ENCODE peak calls at places on chromosome 7, in four cellular contexts. T is endothelial cell of umbilical vein, D is sigmoid colon, H is H1. M is an unnamed sample.
A peak's percentile ranks its signal among the peaks of the same experiment; 100 is the strongest.

GRCh38 chr7:118872568-118872967 is 648.1 kb downstream of the ANKRD7 start:
- DNase-seq in D (no peak), H (no peak), T (no peak), M (no peak)

GRCh38 chr7:134823400-134823799 is 44.0 kb downstream of the CALD1 start:
- DNase-seq in T (no peak), D (no peak), H (no peak), M (no peak)

GRCh38 chr7:27073066-27073465 is 22.7 kb downstream of the HOXA1 start:
- DNase-seq in H (no peak), T (no peak), D (no peak), M (no peak)

GRCh38 chr7:121195859-121196588 is 132.8 kb upstream of the WNT16 start:
- DNase-seq in D (no peak), H (no peak), T (no peak), M (no peak)

GRCh38 chr7:128304212-128304611 is 39.5 kb downstream of the RBM28 start:
- DNase-seq in T (no peak), H (no peak), D (no peak), M (no peak)

GRCh38 chr7:5143106-5143505 is 46.9 kb upstream of the WIPI2 start:
- DNase-seq in H (no peak), D (no peak), T (no peak), M (no peak)

GRCh38 chr7:45180084-45180986 is 22.7 kb downstream of the RAMP3 start:
- DNase-seq in H (no peak), T (no peak), D (peak; percentile 48), M (peak; percentile 67)

GRCh38 chr7:75971961-75972763 is 22.2 kb downstream of the TMEM120A start:
- DNase-seq in T (no peak), D (peak; percentile 92), H (no peak), M (peak; percentile 84)

GRCh38 chr7:139777948-139778841 is at the start of gene HIPK2:
- DNase-seq in D (peak; percentile 86), H (no peak), T (peak; percentile 51), M (peak; percentile 83)

GRCh38 chr7:156702399-156702798 is 61.8 kb downstream of the RNF32 start:
- DNase-seq in H (no peak), D (no peak), T (no peak), M (no peak)

GRCh38 chr7:47361746-47362215 is 220.1 kb downstream of the TNS3 start:
- DNase-seq in T (no peak), H (no peak), D (no peak), M (peak; percentile 77)

GRCh38 chr7:102099474-102099873 is 187.2 kb upstream of the SH2B2 start:
- DNase-seq in T (no peak), D (no peak), H (no peak), M (no peak)

GRCh38 chr7:111012799-111013675 is 77.9 kb upstream of the LRRN3 start:
- DNase-seq in T (peak; percentile 5), D (no peak), H (no peak), M (no peak)

GRCh38 chr7:7554647-7555575 is 11.8 kb upstream of the MIOS start:
- DNase-seq in D (no peak), H (no peak), T (no peak), M (no peak)

GRCh38 chr7:151131622-151132293 is 35.7 kb downstream of the GBX1 start:
- DNase-seq in T (no peak), H (no peak), D (no peak), M (no peak)

GRCh38 chr7:815284-816216 is 16.7 kb upstream of the SUN1 start:
- DNase-seq in T (peak; percentile 20), H (peak; percentile 80), D (peak; percentile 74), M (no peak)

GRCh38 chr7:216360-217300 is 24.3 kb downstream of the FAM20C start:
- DNase-seq in D (peak; percentile 86), T (no peak), H (no peak), M (no peak)

GRCh38 chr7:106050002-106050742 is 61.9 kb downstream of the SYPL1 start:
- DNase-seq in D (peak; percentile 79), H (no peak), T (no peak), M (no peak)

GRCh38 chr7:114759347-114760062 is 162.4 kb upstream of the MDFIC start:
- DNase-seq in H (no peak), D (no peak), T (no peak), M (no peak)

GRCh38 chr7:47400001-47400400 is 181.9 kb downstream of the TNS3 start:
- DNase-seq in D (peak; percentile 6), T (no peak), H (no peak), M (no peak)

GRCh38 chr7:108660465-108660864 is 90.8 kb downstream of the DNAJB9 start:
- DNase-seq in H (no peak), T (peak; percentile 6), D (no peak), M (no peak)

GRCh38 chr7:38909870-38910269 is 879 bp upstream of the VPS41 start:
- DNase-seq in D (no peak), H (no peak), T (no peak), M (no peak)

GRCh38 chr7:120725376-120726039 is 132.4 kb downstream of the TSPAN12 start:
- DNase-seq in H (no peak), D (no peak), T (peak; percentile 48), M (no peak)

GRCh38 chr7:26626687-26627086 is 237.7 kb downstream of the SKAP2 start:
- DNase-seq in D (no peak), T (no peak), H (no peak), M (no peak)

GRCh38 chr7:92831716-92832622 is 4.4 kb downstream of the CDK6 start:
- DNase-seq in D (no peak), H (no peak), T (peak; percentile 61), M (no peak)

GRCh38 chr7:66330961-66331360 is 125.8 kb downstream of the TPST1 start:
- DNase-seq in D (peak; percentile 74), T (no peak), H (no peak), M (peak; percentile 73)

GRCh38 chr7:20700491-20701231 is 85.2 kb downstream of the ABCB5 start:
- DNase-seq in T (no peak), D (no peak), H (no peak), M (no peak)

GRCh38 chr7:74466196-74466813 is 12.6 kb downstream of the GTF2IRD1 start:
- DNase-seq in D (peak; percentile 79), H (no peak), T (no peak), M (no peak)

GRCh38 chr7:127733976-127734375 is 82.0 kb downstream of the SND1 start:
- DNase-seq in D (no peak), T (no peak), H (no peak), M (no peak)

GRCh38 chr7:64888561-64888900 is 14.5 kb upstream of the ZNF273 start:
- DNase-seq in T (no peak), D (no peak), H (no peak), M (no peak)

GRCh38 chr7:128705891-128706333 is 33.2 kb upstream of the CALU start:
- DNase-seq in T (peak; percentile 7), H (no peak), D (no peak), M (no peak)

GRCh38 chr7:4707134-4707651 is 25.1 kb downstream of the FOXK1 start:
- DNase-seq in D (no peak), T (peak; percentile 80), H (peak; percentile 41), M (no peak)

GRCh38 chr7:138886501-138886917 is 88.5 kb upstream of the ATP6V0A4 start:
- DNase-seq in D (no peak), H (no peak), T (peak; percentile 84), M (no peak)

GRCh38 chr7:102912742-102913141 is at the start of gene LRRC17:
- DNase-seq in T (peak; percentile 85), D (no peak), H (no peak), M (no peak)

GRCh38 chr7:56115852-56116538 is at the start of gene NUPR2:
- DNase-seq in T (no peak), H (no peak), D (no peak), M (peak; percentile 69)

GRCh38 chr7:18003286-18003685 is 24.4 kb downstream of the PRPS1L1 start:
- DNase-seq in T (no peak), D (no peak), H (no peak), M (no peak)

GRCh38 chr7:26681819-26682418 is 182.5 kb downstream of the SKAP2 start:
- DNase-seq in H (no peak), T (peak; percentile 64), D (no peak), M (no peak)

GRCh38 chr7:129227646-129228578 is 3.1 kb downstream of the AHCYL2 start:
- DNase-seq in H (no peak), D (no peak), T (no peak), M (no peak)

GRCh38 chr7:68917041-68917651 is 681.1 kb upstream of the AUTS2 start:
- DNase-seq in D (no peak), T (no peak), H (no peak), M (no peak)

DNA sequence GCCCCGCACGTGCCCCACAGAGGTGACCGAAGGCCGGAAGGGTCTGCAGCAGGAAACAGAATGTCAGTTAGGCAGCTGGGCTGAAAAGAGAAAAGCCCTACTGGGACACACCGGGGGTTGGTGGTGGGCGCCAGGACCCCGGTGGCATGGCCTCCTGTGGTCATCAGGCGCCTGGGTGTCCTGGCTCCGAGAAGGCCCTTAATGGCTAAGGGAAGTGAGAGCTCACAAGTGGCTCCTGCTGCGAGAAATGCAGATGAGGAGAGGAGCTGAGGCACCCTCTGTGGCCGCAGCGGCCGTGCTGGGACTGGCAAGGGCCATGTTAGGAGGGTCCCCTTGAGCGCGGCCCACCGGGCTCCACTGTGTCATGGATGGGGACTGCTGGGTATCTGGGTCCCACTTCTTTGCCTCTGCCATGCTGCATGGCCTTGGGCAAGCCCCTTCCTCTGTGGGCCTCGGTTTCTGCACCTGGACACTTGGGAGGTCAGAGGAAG is 79.2 kb upstream of the GNA12 start:
- DNase-seq in H (no peak), D (no peak), T (no peak), M (no peak)
- H3K36me3 ChIP-seq in H (no peaks in the 10 kb centered on the region), D (no peaks in the 10 kb centered on the region), T (no peaks in the 10 kb centered on the region), M (no peaks in the 10 kb centered on the region)

GRCh38 chr7:12294701-12295100 is 83.6 kb downstream of the TMEM106B start:
- DNase-seq in H (no peak), T (no peak), D (no peak), M (no peak)
- TF ChIP-seq POLR2AphosphoS5 in H (no peak), T (no peak), D (no peak), M (no peak)

GRCh38 chr7:44058759-44059218 is 6.6 kb downstream of the PGAM2 start:
- DNase-seq in D (peak; percentile 13), H (no peak), T (no peak), M (peak; percentile 16)
- H3K36me3 ChIP-seq in D (peaks cover 91% of the 10 kb centered on the region), H (peaks cover 28% of the 10 kb centered on the region), T (peaks cover 9% of the 10 kb centered on the region), M (peaks cover 84% of the 10 kb centered on the region)

GRCh38 chr7:96089511-96089910 is 232.4 kb downstream of the SLC25A13 start:
- DNase-seq in H (no peak), T (no peak), D (no peak), M (no peak)

GRCh38 chr7:96088579-96088978 is 233.3 kb downstream of the SLC25A13 start:
- DNase-seq in T (peak; percentile 75), D (no peak), H (no peak), M (no peak)

GRCh38 chr7:96097802-96098201 is 224.1 kb downstream of the SLC25A13 start:
- DNase-seq in T (no peak), H (no peak), D (no peak), M (no peak)

GRCh38 chr7:96090756-96091155 is 231.1 kb downstream of the SLC25A13 start:
- DNase-seq in D (no peak), H (no peak), T (no peak), M (no peak)

GRCh38 chr7:96093435-96093834 is 228.5 kb downstream of the SLC25A13 start:
- DNase-seq in H (no peak), D (no peak), T (peak; percentile 78), M (no peak)
- TF ChIP-seq POLR2AphosphoS5 in H (no peak), D (no peak), T (no peak), M (no peak)

GRCh38 chr7:52842192-52842900 is 193.1 kb upstream of the POM121L12 start:
- DNase-seq in T (no peak), D (no peak), H (no peak), M (no peak)

GRCh38 chr7:52838981-52839411 is 196.4 kb upstream of the POM121L12 start:
- DNase-seq in T (peak; percentile 94), D (no peak), H (no peak), M (no peak)

GRCh38 chr7:52843436-52843835 is 192.0 kb upstream of the POM121L12 start:
- DNase-seq in T (no peak), H (no peak), D (no peak), M (no peak)
- H3K36me3 ChIP-seq in T (no peaks in the 10 kb centered on the region), H (no peaks in the 10 kb centered on the region), D (no peaks in the 10 kb centered on the region), M (no peaks in the 10 kb centered on the region)